ENCODE peak calls at places on chromosomes 7 and 10, in six cellular contexts. W is K562, Z is GM12891, Y is GM12878, K is H1, O is HepG2. P is an unnamed sample.

GRCh38 chr10:23604613-23605012 is 165.7 kb downstream of the OTUD1 start:
- DNase-seq in K (no peak), Z (no peak), Y (no peak), O (no peak), W (no peak), P (no peak)

GRCh38 chr7:39697481-39697880 is 74.1 kb downstream of the RALA start:
- DNase-seq in Z (no peak), W (no peak), K (no peak), Y (no peak), O (no peak), P (no peak)

GRCh38 chr7:80838643-80839042 is 80.2 kb downstream of the SEMA3C start:
- DNase-seq in K (no peak), Z (no peak), O (no peak), Y (no peak), W (no peak), P (no peak)

GRCh38 chr7:22563115-22563514 is 63.1 kb upstream of the STEAP1B start:
- DNase-seq in Z (no peak), K (no peak), Y (no peak), W (peak; percentile 34), O (no peak), P (no peak)

GRCh38 chr7:116483271-116483942 is 16.1 kb upstream of the CAV2 start:
- DNase-seq in K (no peak), W (no peak), Y (no peak), Z (no peak), O (no peak), P (no peak)

GRCh38 chr7:25777969-25778767 is 373.8 kb upstream of the NFE2L3 start:
- DNase-seq in W (no peak), Z (no peak), O (no peak), Y (no peak), K (no peak), P (no peak)

GRCh38 chr10:122149607-122150505 is 121.2 kb upstream of the BTBD16 start:
- DNase-seq in K (no peak), O (no peak), Z (no peak), Y (no peak), W (no peak), P (no peak)

GRCh38 chr7:11786186-11786585 is 45.8 kb downstream of the THSD7A start:
- DNase-seq in W (no peak), K (no peak), O (no peak), Z (no peak), Y (no peak), P (no peak)

GRCh38 chr10:80153460-80153859 is 20.9 kb downstream of the PLAC9 start:
- DNase-seq in O (no peak), W (no peak), Z (no peak), K (no peak), Y (no peak), P (no peak)

GRCh38 chr10:21145751-21146445 is 248.8 kb upstream of the NEBL start:
- DNase-seq in K (no peak), O (no peak), Z (no peak), Y (no peak), W (no peak), P (no peak)

GRCh38 chr10:24822557-24822956 is 98.9 kb upstream of the ARHGAP21 start:
- DNase-seq in W (no peak), Y (peak; percentile 55), Z (peak; percentile 13), K (no peak), O (no peak), P (peak; percentile 17)

GRCh38 chr10:97759157-97759980 is 12.4 kb downstream of the SFRP5 start:
- DNase-seq in Z (peak; percentile 67), K (peak; percentile 95), Y (no peak), O (peak; percentile 79), W (peak; percentile 63), P (peak; percentile 71)

GRCh38 chr10:76112826-76113150 is 681.4 kb downstream of the LRMDA start:
- DNase-seq in Z (no peak), Y (no peak), K (no peak), W (no peak), O (no peak), P (no peak)

GRCh38 chr7:1694981-1695511 is 25.0 kb downstream of the ELFN1 start:
- DNase-seq in K (peak; percentile 47), W (no peak), Y (no peak), Z (no peak), O (no peak), P (no peak)

GRCh38 chr7:152910545-152911013 is 151.0 kb downstream of the ACTR3B start:
- DNase-seq in K (no peak), Y (no peak), O (peak; percentile 89), W (no peak), Z (no peak), P (no peak)

GRCh38 chr10:58280485-58280884 is 11.5 kb downstream of the CISD1 start:
- DNase-seq in O (no peak), W (no peak), K (no peak), Y (no peak), Z (no peak), P (no peak)

GRCh38 chr7:17963281-17963680 is 23.0 kb upstream of the SNX13 start:
- DNase-seq in Z (no peak), Y (no peak), W (no peak), O (peak; percentile 9), K (no peak), P (no peak)

GRCh38 chr10:132671171-132672154 is 114.5 kb downstream of the NKX6-2 start:
- DNase-seq in K (no peak), Z (no peak), Y (no peak), W (peak; percentile 59), O (no peak), P (no peak)

GRCh38 chr7:151754142-151754590 is 122.7 kb downstream of the PRKAG2 start:
- DNase-seq in W (peak; percentile 77), Z (peak; percentile 59), O (peak; percentile 89), Y (no peak), K (peak; percentile 86), P (peak; percentile 56)

GRCh38 chr10:133336131-133337078 is at the start of gene CALY:
- DNase-seq in Y (no peak), W (peak; percentile 70), K (peak; percentile 77), O (no peak), Z (peak; percentile 67), P (no peak)

GRCh38 chr7:105876964-105877601 is 684 bp upstream of the ATXN7L1 start:
- DNase-seq in O (peak; percentile 60), Y (no peak), W (peak; percentile 37), K (peak; percentile 75), Z (no peak), P (no peak)

GRCh38 chr7:92988051-92988450 is 129.7 kb downstream of the SAMD9 start:
- DNase-seq in W (peak; percentile 36), Y (no peak), K (no peak), O (peak; percentile 54), Z (no peak), P (no peak)

GRCh38 chr7:1228535-1229333 is 3.9 kb upstream of the UNCX start:
- DNase-seq in Z (no peak), O (no peak), W (no peak), Y (no peak), K (no peak), P (no peak)

DNA sequence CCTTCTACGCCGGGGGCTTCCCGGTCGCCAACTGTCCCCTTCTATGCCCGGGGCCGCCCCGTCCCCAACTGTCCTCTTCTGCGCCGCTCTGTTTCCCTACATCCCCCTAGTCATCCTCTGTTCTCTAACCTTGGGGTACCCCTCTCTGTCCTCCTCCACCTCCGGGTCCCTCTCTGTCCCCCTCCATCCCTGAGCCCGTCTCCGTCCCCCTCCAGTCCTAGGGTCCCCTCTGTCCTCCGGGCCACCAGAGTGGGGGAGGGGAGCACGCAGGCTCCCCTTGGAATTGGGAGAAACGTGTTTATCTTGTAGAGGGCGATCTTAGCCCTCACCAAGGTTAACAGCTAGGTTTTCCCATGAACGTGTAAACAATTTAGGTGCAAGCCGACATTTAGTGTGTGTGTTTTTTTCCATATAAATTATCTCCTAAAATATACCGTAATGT is 861 bp upstream of the KLF6 start:
- DNase-seq in K (peak; percentile 70), O (no peak), Z (no peak), W (no peak), Y (no peak), P (no peak)
- TF ChIP-seq POLR2A in K (no peak), O (no peak), Z (peak; percentile 92), W (peak; percentile 91), Y (peak; percentile 75), P (no peak)

DNA sequence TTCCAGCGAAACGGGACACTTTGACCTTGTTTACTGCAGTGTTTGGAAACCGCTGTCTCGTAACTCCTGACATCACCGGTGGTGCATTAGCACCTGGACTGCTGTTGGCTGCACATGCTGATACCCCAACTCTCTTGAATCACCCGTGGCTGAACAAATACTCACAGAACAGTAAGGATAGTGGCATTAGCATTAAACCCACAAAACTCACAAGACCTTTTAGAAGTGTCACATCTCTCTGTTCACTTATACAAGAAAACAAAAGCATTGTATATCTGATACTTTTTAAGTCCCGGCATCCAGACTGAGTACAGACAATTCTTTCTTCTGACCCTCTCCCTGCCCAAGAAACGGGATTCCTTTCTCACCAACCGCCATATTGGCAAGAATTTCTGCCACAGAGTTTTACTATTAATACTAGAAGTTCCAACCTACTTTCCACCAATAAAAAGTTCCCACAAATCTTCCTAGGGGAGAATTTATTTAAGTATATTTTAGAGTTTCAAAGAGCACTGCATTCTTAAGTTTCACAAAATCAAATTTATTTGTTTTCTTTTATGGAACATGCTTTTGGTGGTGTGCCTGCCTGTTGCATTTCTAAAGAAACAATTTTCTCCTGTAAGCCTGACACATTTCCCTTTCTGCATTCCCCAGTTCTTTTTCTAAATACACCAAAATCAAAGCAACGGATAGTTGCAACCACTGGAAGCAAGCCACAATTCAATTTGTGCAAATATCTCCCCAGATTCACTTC is 208.4 kb upstream of the KLF14 start:
- DNase-seq in O (peak; percentile 70), Z (no peak), W (peak; percentile 59), K (no peak), Y (no peak), P (no peak)
- TF ChIP-seq TAF1 in O (no peak), Z (no peak), W (peak; percentile 72), K (no peak), Y (no peak), P (no peak)

GRCh38 chr10:305034-305433 is 169.8 kb downstream of the ZMYND11 start:
- DNase-seq in Y (no peak), K (no peak), W (no peak), O (no peak), Z (no peak), P (no peak)

GRCh38 chr10:298033-298432 is 162.8 kb downstream of the ZMYND11 start:
- DNase-seq in O (no peak), W (no peak), K (no peak), Y (no peak), Z (no peak), P (no peak)

GRCh38 chr10:299512-299911 is 164.3 kb downstream of the ZMYND11 start:
- DNase-seq in Y (no peak), W (no peak), K (no peak), Z (no peak), O (no peak), P (no peak)

GRCh38 chr10:299969-300368 is 164.7 kb downstream of the ZMYND11 start:
- DNase-seq in W (no peak), Y (no peak), K (no peak), Z (no peak), O (no peak), P (no peak)

DNA sequence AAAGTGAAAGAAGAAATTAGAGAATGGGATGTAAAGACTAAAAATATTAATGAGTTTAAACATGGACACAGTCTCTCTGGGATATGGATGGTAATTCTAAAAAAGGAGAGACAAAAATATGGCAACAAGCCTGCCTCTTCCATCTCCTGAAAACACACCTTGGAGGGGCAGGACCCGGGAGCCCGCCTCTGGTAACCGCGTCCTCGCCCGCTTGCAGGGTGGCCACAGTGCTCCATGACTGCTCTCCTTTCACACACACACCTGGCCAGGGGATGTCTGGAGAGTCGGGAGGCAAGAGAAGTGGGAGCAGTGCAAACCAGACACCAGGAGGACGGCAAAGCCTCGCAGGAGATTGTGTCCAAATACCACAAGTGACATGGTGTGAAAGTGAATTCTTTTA is 166.3 kb downstream of the ZMYND11 start:
- DNase-seq in W (no peak), Y (no peak), K (no peak), Z (no peak), O (no peak), P (no peak)
- TF ChIP-seq POLR2A in W (no peak), Y (no peak), K (no peak), Z (no peak), O (no peak), P (no peak)

GRCh38 chr7:98211221-98211675 is at the start of gene BHLHA15:
- DNase-seq in W (peak; percentile 71), Z (no peak), K (no peak), Y (no peak), O (peak; percentile 24), P (peak; percentile 68)
- TF ChIP-seq TAF1 in W (no peak), Z (no peak), K (no peak), Y (no peak), O (no peak), P (no peak)